ENCODE peak calls at places on chromosomes 5 and 9, in eight cellular contexts. One of them, this sample, is unnamed.

GRCh38 chr5:164921722-164922121 is 1416.3 kb downstream of the MAT2B start:
- DNase-seq in mesenchymal stem cell: no peak
- DNase-seq in HCT116: no peak
- DNase-seq in endothelial cell of umbilical vein: no peak
- DNase-seq in IMR-90: no peak
- DNase-seq in GM12878: no peak
- DNase-seq in PC-3: no peak
- DNase-seq in H9: no peak
- DNase-seq in this sample: no peak

GRCh38 chr5:13408616-13409015 is 535.9 kb downstream of the DNAH5 start:
- DNase-seq in GM12878: no peak
- DNase-seq in H9: no peak
- DNase-seq in PC-3: peak
- DNase-seq in HCT116: no peak
- DNase-seq in endothelial cell of umbilical vein: no peak
- DNase-seq in mesenchymal stem cell: no peak
- DNase-seq in IMR-90: no peak
- DNase-seq in this sample: peak

GRCh38 chr5:82833277-82833676 is 243.9 kb downstream of the TMEM167A start:
- DNase-seq in H9: no peak
- DNase-seq in endothelial cell of umbilical vein: no peak
- DNase-seq in PC-3: no peak
- DNase-seq in GM12878: no peak
- DNase-seq in mesenchymal stem cell: no peak
- DNase-seq in IMR-90: no peak
- DNase-seq in HCT116: no peak
- DNase-seq in this sample: no peak

GRCh38 chr5:125659316-125660071 is 763.7 kb upstream of the GRAMD2B start:
- DNase-seq in H9: no peak
- DNase-seq in endothelial cell of umbilical vein: peak
- DNase-seq in IMR-90: peak
- DNase-seq in GM12878: no peak
- DNase-seq in HCT116: no peak
- DNase-seq in PC-3: no peak
- DNase-seq in mesenchymal stem cell: peak
- DNase-seq in this sample: no peak

GRCh38 chr5:151950681-151951080 is 26.0 kb upstream of the GLRA1 start:
- DNase-seq in IMR-90: no peak
- DNase-seq in mesenchymal stem cell: no peak
- DNase-seq in GM12878: no peak
- DNase-seq in HCT116: no peak
- DNase-seq in endothelial cell of umbilical vein: no peak
- DNase-seq in H9: no peak
- DNase-seq in PC-3: peak
- DNase-seq in this sample: no peak

GRCh38 chr5:90191352-90192045 is 218.1 kb downstream of the CETN3 start:
- DNase-seq in mesenchymal stem cell: no peak
- DNase-seq in GM12878: no peak
- DNase-seq in PC-3: no peak
- DNase-seq in HCT116: no peak
- DNase-seq in endothelial cell of umbilical vein: no peak
- DNase-seq in IMR-90: no peak
- DNase-seq in H9: no peak
- DNase-seq in this sample: no peak

GRCh38 chr9:125568616-125569015 is 138.4 kb downstream of the MAPKAP1 start:
- DNase-seq in endothelial cell of umbilical vein: no peak
- DNase-seq in H9: no peak
- DNase-seq in HCT116: no peak
- DNase-seq in GM12878: no peak
- DNase-seq in PC-3: no peak
- DNase-seq in IMR-90: peak
- DNase-seq in mesenchymal stem cell: no peak
- DNase-seq in this sample: peak

GRCh38 chr9:126915846-126916543 is 1.4 kb downstream of the RALGPS1 start:
- DNase-seq in H9: no peak
- DNase-seq in endothelial cell of umbilical vein: no peak
- DNase-seq in IMR-90: no peak
- DNase-seq in PC-3: no peak
- DNase-seq in mesenchymal stem cell: no peak
- DNase-seq in GM12878: no peak
- DNase-seq in HCT116: no peak
- DNase-seq in this sample: no peak

GRCh38 chr5:55841976-55842375 is 9.2 kb upstream of the IL31RA start:
- DNase-seq in H9: no peak
- DNase-seq in PC-3: no peak
- DNase-seq in mesenchymal stem cell: no peak
- DNase-seq in IMR-90: no peak
- DNase-seq in endothelial cell of umbilical vein: no peak
- DNase-seq in GM12878: no peak
- DNase-seq in HCT116: no peak
- DNase-seq in this sample: no peak

GRCh38 chr9:87834357-87834756 is 48.3 kb upstream of the SPATA31E1 start:
- DNase-seq in GM12878: no peak
- DNase-seq in IMR-90: no peak
- DNase-seq in endothelial cell of umbilical vein: no peak
- DNase-seq in mesenchymal stem cell: no peak
- DNase-seq in PC-3: no peak
- DNase-seq in HCT116: peak
- DNase-seq in H9: peak
- DNase-seq in this sample: no peak

GRCh38 chr5:141605523-141606277 is 13.1 kb downstream of the DIAPH1 start:
- DNase-seq in PC-3: no peak
- DNase-seq in mesenchymal stem cell: peak
- DNase-seq in GM12878: peak
- DNase-seq in endothelial cell of umbilical vein: peak
- DNase-seq in IMR-90: no peak
- DNase-seq in H9: no peak
- DNase-seq in HCT116: no peak
- DNase-seq in this sample: no peak

GRCh38 chr5:141880961-141881801 is 3.0 kb upstream of the PCDH1 start:
- DNase-seq in H9: no peak
- DNase-seq in GM12878: peak
- DNase-seq in mesenchymal stem cell: no peak
- DNase-seq in IMR-90: no peak
- DNase-seq in endothelial cell of umbilical vein: no peak
- DNase-seq in PC-3: no peak
- DNase-seq in HCT116: no peak
- DNase-seq in this sample: peak

GRCh38 chr9:33737811-33738606 is 57.4 kb upstream of the PRSS3 start:
- DNase-seq in mesenchymal stem cell: peak
- DNase-seq in endothelial cell of umbilical vein: peak
- DNase-seq in HCT116: peak
- DNase-seq in PC-3: peak
- DNase-seq in H9: peak
- DNase-seq in IMR-90: peak
- DNase-seq in GM12878: no peak
- DNase-seq in this sample: peak

GRCh38 chr5:43357067-43357466 is 43.9 kb upstream of the HMGCS1 start:
- DNase-seq in IMR-90: no peak
- DNase-seq in mesenchymal stem cell: no peak
- DNase-seq in GM12878: no peak
- DNase-seq in HCT116: no peak
- DNase-seq in H9: no peak
- DNase-seq in PC-3: no peak
- DNase-seq in endothelial cell of umbilical vein: no peak
- DNase-seq in this sample: no peak

GRCh38 chr9:124339603-124340146 is 75.6 kb downstream of the PSMB7 start:
- DNase-seq in HCT116: no peak
- DNase-seq in IMR-90: no peak
- DNase-seq in H9: no peak
- DNase-seq in PC-3: no peak
- DNase-seq in GM12878: no peak
- DNase-seq in mesenchymal stem cell: no peak
- DNase-seq in endothelial cell of umbilical vein: no peak
- DNase-seq in this sample: no peak

GRCh38 chr5:171309526-171310333 is 682 bp downstream of the TLX3 start:
- DNase-seq in mesenchymal stem cell: no peak
- DNase-seq in endothelial cell of umbilical vein: no peak
- DNase-seq in PC-3: no peak
- DNase-seq in GM12878: no peak
- DNase-seq in IMR-90: no peak
- DNase-seq in HCT116: peak
- DNase-seq in H9: peak
- DNase-seq in this sample: no peak

GRCh38 chr5:152956943-152957613 is 533.4 kb upstream of the GRIA1 start:
- DNase-seq in endothelial cell of umbilical vein: no peak
- DNase-seq in H9: no peak
- DNase-seq in GM12878: no peak
- DNase-seq in HCT116: no peak
- DNase-seq in PC-3: no peak
- DNase-seq in IMR-90: no peak
- DNase-seq in mesenchymal stem cell: no peak
- DNase-seq in this sample: no peak

GRCh38 chr9:130139251-130139650 is 33.0 kb upstream of the NCS1 start:
- DNase-seq in GM12878: no peak
- DNase-seq in H9: no peak
- DNase-seq in PC-3: no peak
- DNase-seq in IMR-90: no peak
- DNase-seq in mesenchymal stem cell: no peak
- DNase-seq in endothelial cell of umbilical vein: no peak
- DNase-seq in HCT116: no peak
- DNase-seq in this sample: no peak

GRCh38 chr5:135689506-135689905 is 110.7 kb upstream of the CXCL14 start:
- DNase-seq in GM12878: no peak
- DNase-seq in endothelial cell of umbilical vein: no peak
- DNase-seq in IMR-90: no peak
- DNase-seq in HCT116: no peak
- DNase-seq in mesenchymal stem cell: no peak
- DNase-seq in PC-3: no peak
- DNase-seq in H9: no peak
- DNase-seq in this sample: no peak

DNA sequence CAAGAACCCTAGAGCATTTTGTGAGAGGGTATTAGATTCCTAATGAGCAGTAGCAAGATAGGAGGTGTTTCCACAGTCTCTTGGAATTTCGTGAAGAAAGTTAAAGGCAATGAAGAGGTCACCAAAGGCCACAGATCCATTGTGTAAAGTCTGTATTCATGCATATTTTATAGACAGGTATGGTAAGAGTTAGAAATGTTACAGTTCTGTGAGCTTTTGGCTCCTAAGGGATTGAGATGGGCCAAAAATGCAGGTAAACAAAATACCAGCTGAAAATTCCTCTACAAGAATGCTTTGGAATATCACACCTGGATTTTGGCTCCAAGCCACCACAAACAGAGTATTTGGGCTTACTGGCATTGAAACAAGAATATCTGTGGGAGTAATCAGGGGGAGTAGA is 47.4 kb upstream of the FST start:
- DNase-seq in endothelial cell of umbilical vein: no peak
- DNase-seq in GM12878: no peak
- DNase-seq in mesenchymal stem cell: no peak
- DNase-seq in PC-3: no peak
- DNase-seq in HCT116: no peak
- DNase-seq in IMR-90: no peak
- DNase-seq in H9: no peak
- DNase-seq in this sample: no peak
- H3K9ac ChIP-seq in endothelial cell of umbilical vein: no peak
- H3K9ac ChIP-seq in GM12878: no peak
- H3K9ac ChIP-seq in mesenchymal stem cell: no peak
- H3K9ac ChIP-seq in PC-3: no peak
- H3K9ac ChIP-seq in HCT116: no peak
- H3K9ac ChIP-seq in IMR-90: no peak
- H3K9ac ChIP-seq in H9: no peak
- H3K9ac ChIP-seq in this sample: no peak

GRCh38 chr5:97194366-97194765 is 11.3 kb upstream of the RIOK2 start:
- DNase-seq in IMR-90: no peak
- DNase-seq in mesenchymal stem cell: no peak
- DNase-seq in GM12878: no peak
- DNase-seq in HCT116: no peak
- DNase-seq in H9: no peak
- DNase-seq in endothelial cell of umbilical vein: no peak
- DNase-seq in PC-3: no peak
- DNase-seq in this sample: no peak
- H3K4me2 ChIP-seq in IMR-90: no peak
- H3K4me2 ChIP-seq in mesenchymal stem cell: no peak
- H3K4me2 ChIP-seq in GM12878: no peak
- H3K4me2 ChIP-seq in HCT116: no peak
- H3K4me2 ChIP-seq in H9: no peak
- H3K4me2 ChIP-seq in endothelial cell of umbilical vein: no peak
- H3K4me2 ChIP-seq in PC-3: no peak
- H3K4me2 ChIP-seq in this sample: no peak

DNA sequence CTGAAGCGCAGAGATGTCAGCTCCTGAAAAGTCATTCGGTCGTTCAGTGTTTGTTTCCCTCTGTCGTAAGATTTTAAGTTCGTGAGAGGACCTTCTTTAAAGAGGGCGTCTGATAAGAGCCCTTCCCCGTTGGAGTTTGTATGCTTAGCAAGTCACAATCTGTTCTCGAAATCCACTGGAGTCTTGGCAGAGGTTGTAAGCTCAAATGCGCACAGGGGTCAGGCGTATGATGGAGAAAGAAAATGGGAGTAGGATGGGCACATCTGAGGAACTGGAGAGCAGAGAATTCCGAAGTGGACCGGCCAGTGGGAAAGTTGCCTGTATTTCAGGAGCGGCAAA is 717 bp downstream of the HSD17B4 start:
- DNase-seq in PC-3: peak
- DNase-seq in HCT116: no peak
- DNase-seq in mesenchymal stem cell: peak
- DNase-seq in H9: no peak
- DNase-seq in endothelial cell of umbilical vein: no peak
- DNase-seq in GM12878: no peak
- DNase-seq in IMR-90: peak
- DNase-seq in this sample: peak
- H3K9ac ChIP-seq in PC-3: peak
- H3K9ac ChIP-seq in HCT116: peak
- H3K9ac ChIP-seq in mesenchymal stem cell: peak
- H3K9ac ChIP-seq in H9: peak
- H3K9ac ChIP-seq in endothelial cell of umbilical vein: peak
- H3K9ac ChIP-seq in GM12878: peak
- H3K9ac ChIP-seq in IMR-90: peak
- H3K9ac ChIP-seq in this sample: peak

GRCh38 chr5:101515721-101516120 is 612.6 kb upstream of the ST8SIA4 start:
- DNase-seq in GM12878: no peak
- DNase-seq in PC-3: no peak
- DNase-seq in IMR-90: no peak
- DNase-seq in endothelial cell of umbilical vein: no peak
- DNase-seq in H9: no peak
- DNase-seq in mesenchymal stem cell: no peak
- DNase-seq in HCT116: no peak
- DNase-seq in this sample: no peak

GRCh38 chr5:101520417-101520816 is 617.3 kb upstream of the ST8SIA4 start:
- DNase-seq in endothelial cell of umbilical vein: no peak
- DNase-seq in IMR-90: no peak
- DNase-seq in PC-3: no peak
- DNase-seq in H9: no peak
- DNase-seq in HCT116: no peak
- DNase-seq in GM12878: no peak
- DNase-seq in mesenchymal stem cell: no peak
- DNase-seq in this sample: no peak

DNA sequence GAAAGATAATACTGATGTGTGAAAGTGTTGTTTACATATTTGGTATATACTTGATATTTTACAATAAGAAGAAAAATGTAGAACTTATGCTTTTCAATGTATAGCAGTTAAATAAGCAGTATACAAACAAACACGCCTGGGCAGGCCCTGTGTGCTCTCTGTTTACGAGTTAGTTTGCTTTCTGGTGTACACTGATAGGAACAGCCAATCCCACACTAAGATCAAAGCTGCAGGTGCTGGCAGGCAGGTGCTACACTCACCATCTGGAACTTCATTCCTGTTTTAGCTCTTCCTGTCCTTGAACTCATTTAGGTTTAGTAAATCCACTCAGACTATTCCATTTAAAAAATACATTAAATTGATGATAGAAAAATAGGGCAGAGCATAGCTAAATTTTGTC is 614.7 kb upstream of the ST8SIA4 start:
- DNase-seq in H9: no peak
- DNase-seq in HCT116: no peak
- DNase-seq in PC-3: no peak
- DNase-seq in endothelial cell of umbilical vein: no peak
- DNase-seq in GM12878: no peak
- DNase-seq in IMR-90: no peak
- DNase-seq in mesenchymal stem cell: no peak
- DNase-seq in this sample: no peak
- H3K4me2 ChIP-seq in H9: no peak
- H3K4me2 ChIP-seq in HCT116: no peak
- H3K4me2 ChIP-seq in PC-3: no peak
- H3K4me2 ChIP-seq in endothelial cell of umbilical vein: no peak
- H3K4me2 ChIP-seq in GM12878: no peak
- H3K4me2 ChIP-seq in IMR-90: no peak
- H3K4me2 ChIP-seq in mesenchymal stem cell: no peak
- H3K4me2 ChIP-seq in this sample: no peak